ENCODE peak calls at places on chromosomes 1 and 21, in five cellular contexts. V, R, I, B and N are unnamed samples.

GRCh38 chr1:59828160-59828559 is 13.4 kb downstream of the HOOK1 start:
- DNase-seq in V (no peak), R (no peak), I (no peak), B (no peak), N (no peak)

GRCh38 chr1:220007438-220007837 is 38.9 kb downstream of the EPRS1 start:
- DNase-seq in V (no peak), R (no peak), I (no peak), B (peak; percentile 71), N (no peak)

GRCh38 chr1:62407398-62408009 is 29.3 kb upstream of the USP1 start:
- DNase-seq in V (peak; percentile 53), R (no peak), I (peak; percentile 79), B (peak; percentile 55), N (no peak)

GRCh38 chr1:240827786-240828185 is 215.8 kb upstream of the GREM2 start:
- DNase-seq in V (no peak), R (no peak), I (no peak), B (no peak), N (no peak)

GRCh38 chr1:1299686-1300351 is 7.9 kb downstream of the ACAP3 start:
- DNase-seq in V (no peak), R (no peak), I (no peak), B (no peak), N (no peak)

GRCh38 chr1:51750729-51751128 is 127.8 kb downstream of the NRDC start:
- DNase-seq in V (no peak), R (no peak), I (no peak), B (peak; percentile 42), N (no peak)

GRCh38 chr1:215160351-215160750 is 77.8 kb downstream of the KCNK2 start:
- DNase-seq in V (no peak), R (no peak), I (no peak), B (peak; percentile 86), N (no peak)

GRCh38 chr1:228346731-228347130 is 59.9 kb downstream of the TRIM11 start:
- DNase-seq in V (no peak), R (no peak), I (no peak), B (no peak), N (no peak)

DNA sequence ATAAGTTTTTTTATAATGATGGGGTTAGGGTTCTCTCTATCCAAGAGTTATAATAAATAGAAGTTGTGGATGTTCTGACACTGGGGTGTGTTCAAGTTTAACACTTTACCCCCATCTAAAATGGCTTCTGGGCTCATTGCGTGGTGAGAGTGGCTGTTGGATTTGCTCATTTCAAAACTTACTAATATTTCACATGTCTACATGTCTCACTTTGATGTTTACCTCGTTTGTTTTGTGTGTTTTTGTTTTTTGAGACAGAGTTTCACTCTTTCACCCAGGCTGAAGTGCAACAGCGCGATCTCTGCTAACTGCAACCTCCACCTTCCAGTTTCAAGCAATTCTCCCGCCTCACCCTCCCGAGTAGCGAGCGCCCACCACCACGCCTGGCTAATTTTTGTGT is 3.7 kb downstream of the RRP1B start:
- DNase-seq in V (no peak), R (no peak), I (no peak), B (no peak), N (no peak)
- H3K4me3 ChIP-seq in V (no peak overlapping the region), R (no peak overlapping the region), I (no peak overlapping the region), B (no peak overlapping the region), N (no peak overlapping the region)

GRCh38 chr1:93567255-93567918 is 114.2 kb downstream of the BCAR3 start:
- DNase-seq in V (peak; percentile 55), R (peak; percentile 39), I (no peak), B (peak; percentile 98), N (no peak)
- TF ChIP-seq POLR2A in V (no peak), R (no peak), I (no peak), B (no peak), N (no peak)

GRCh38 chr1:225596736-225597135 is 56.2 kb downstream of the ENAH start:
- DNase-seq in V (no peak), R (no peak), I (no peak), B (no peak), N (no peak)
- H3K4me3 ChIP-seq in V (no peak overlapping the region), R (no peak overlapping the region), I (no peak overlapping the region), B (no peak overlapping the region), N (no peak overlapping the region)

GRCh38 chr1:101005191-101005590 is 20.4 kb downstream of the DPH5 start:
- DNase-seq in V (no peak), R (no peak), I (no peak), B (no peak), N (no peak)
- TF ChIP-seq POLR2A in V (no peak), R (no peak), I (no peak), B (no peak), N (no peak)

GRCh38 chr21:35045539-35046222 is 3.4 kb downstream of the RUNX1 start:
- DNase-seq in V (no peak), R (no peak), I (no peak), B (no peak), N (no peak)
- H3K4me3 ChIP-seq in V (no peak overlapping the region), R (no peak overlapping the region), I (no peak overlapping the region), B (no peak overlapping the region), N (no peak overlapping the region)

GRCh38 chr1:92299477-92300125 is 742 bp downstream of the RPAP2 start:
- DNase-seq in V (no peak), R (no peak), I (no peak), B (no peak), N (no peak)
- TF ChIP-seq POLR2A in V (no peak), R (no peak), I (no peak), B (no peak), N (no peak)

GRCh38 chr1:91282695-91283420 is 121.8 kb downstream of the HFM1 start:
- DNase-seq in V (peak; percentile 64), R (peak; percentile 38), I (peak; percentile 80), B (peak; percentile 73), N (peak; percentile 69)
- H3K4me3 ChIP-seq in V (no peak overlapping the region), R (no peak overlapping the region), I (no peak overlapping the region), B (no peak overlapping the region), N (no peak overlapping the region)